ENCODE peak calls at places on chromosomes 7 and 10, in seven cellular contexts. I is foreskin keratinocyte, O is mesothelial cell of epicardium, Y is tibial artery, S is epithelial cell of esophagus, T is astrocyte of the cerebellum, U is GM23338. V is an unnamed sample.

GRCh38 chr7:126702242-126703016 is 550.3 kb downstream of the GRM8 start:
- DNase-seq in O (no peak), S (no peak), Y (no peak), T (no peak), U (no peak), I (no peak), V (no peak)

GRCh38 chr10:46547331-46547880 is 9.1 kb downstream of the GPRIN2 start:
- DNase-seq in Y (peak), I (no peak), S (no peak), T (no peak), U (no peak), O (peak), V (no peak)

GRCh38 chr10:78572565-78572964 is 496.2 kb upstream of the ZMIZ1 start:
- DNase-seq in T (no peak), S (no peak), I (no peak), O (no peak), U (no peak), Y (peak), V (no peak)

GRCh38 chr7:104772405-104772821 is 241.6 kb upstream of the KMT2E start:
- DNase-seq in I (no peak), T (no peak), Y (no peak), O (no peak), U (peak), S (no peak), V (no peak)

GRCh38 chr10:109939253-109939961 is 16.1 kb upstream of the XPNPEP1 start:
- DNase-seq in T (no peak), U (no peak), O (no peak), I (no peak), Y (no peak), S (no peak), V (no peak)

GRCh38 chr10:89217057-89217990 is 10.2 kb upstream of the CH25H start:
- DNase-seq in T (peak), Y (no peak), O (peak), S (peak), I (peak), U (peak), V (peak)

GRCh38 chr7:17402628-17403278 is 104.3 kb downstream of the AHR start:
- DNase-seq in I (no peak), T (no peak), Y (no peak), U (no peak), O (no peak), S (no peak), V (no peak)

GRCh38 chr7:129914536-129915272 is 38.1 kb downstream of the UBE2H start:
- DNase-seq in S (no peak), I (peak), Y (no peak), O (no peak), T (no peak), U (no peak), V (peak)

GRCh38 chr7:32164341-32164996 is 94.3 kb upstream of the PDE1C start:
- DNase-seq in S (peak), T (peak), I (peak), O (no peak), U (peak), Y (no peak), V (peak)

GRCh38 chr7:33979807-33980355 is 74.5 kb downstream of the BMPER start:
- DNase-seq in I (peak), T (no peak), Y (no peak), S (peak), U (no peak), O (no peak), V (peak)

GRCh38 chr7:100048680-100049079 is 894 bp upstream of the ZSCAN21 start:
- DNase-seq in I (no peak), Y (no peak), T (no peak), S (peak), U (no peak), O (no peak), V (no peak)

GRCh38 chr10:104337985-104338735 is at the start of gene ITPRIP:
- DNase-seq in S (peak), O (peak), Y (peak), I (peak), T (no peak), U (peak), V (peak)

GRCh38 chr10:3624367-3624766 is 160.6 kb downstream of the KLF6 start:
- DNase-seq in I (peak), U (peak), S (peak), O (no peak), Y (no peak), T (peak), V (peak)

GRCh38 chr7:3005257-3005656 is 38.4 kb downstream of the CARD11 start:
- DNase-seq in T (no peak), I (no peak), Y (no peak), U (no peak), O (no peak), S (no peak), V (no peak)

GRCh38 chr7:45295222-45295621 is 137.6 kb downstream of the RAMP3 start:
- DNase-seq in S (no peak), O (no peak), Y (no peak), I (no peak), T (no peak), U (no peak), V (no peak)

GRCh38 chr7:79982151-79982770 is 152.4 kb upstream of the GNAI1 start:
- DNase-seq in T (no peak), S (peak), U (no peak), I (peak), Y (no peak), O (no peak), V (peak)

GRCh38 chr10:91051834-91052233 is 130.9 kb upstream of the ANKRD1 start:
- DNase-seq in U (no peak), Y (peak), T (peak), O (no peak), S (peak), I (no peak), V (no peak)

GRCh38 chr10:72308320-72308987 is 34.7 kb downstream of the DDIT4 start:
- DNase-seq in U (no peak), O (no peak), I (peak), T (no peak), Y (no peak), S (peak), V (peak)

GRCh38 chr10:131839351-131839750 is 61.5 kb upstream of the PPP2R2D start:
- DNase-seq in T (no peak), I (no peak), S (no peak), O (no peak), Y (peak), U (no peak), V (no peak)

GRCh38 chr10:30759423-30759822 is 129.9 kb upstream of the LYZL2 start:
- DNase-seq in Y (no peak), S (no peak), T (no peak), O (no peak), I (no peak), U (no peak), V (no peak)

GRCh38 chr10:29465384-29465783 is 169.4 kb downstream of the SVIL start:
- DNase-seq in U (peak), S (no peak), T (no peak), I (no peak), O (no peak), Y (no peak), V (no peak)

GRCh38 chr10:130396044-130396443 is 259.9 kb downstream of the GLRX3 start:
- DNase-seq in I (no peak), T (no peak), Y (no peak), O (no peak), U (no peak), S (no peak), V (no peak)

GRCh38 chr7:94620703-94621118 is 35.2 kb downstream of the SGCE start:
- DNase-seq in T (peak), O (no peak), S (peak), Y (peak), U (no peak), I (peak), V (peak)

GRCh38 chr10:88281592-88282268 is 301.4 kb downstream of the RNLS start:
- DNase-seq in T (peak), U (no peak), O (no peak), S (peak), Y (no peak), I (peak), V (peak)

GRCh38 chr7:46127805-46128204 is 206.7 kb upstream of the IGFBP3 start:
- DNase-seq in I (no peak), T (no peak), Y (no peak), O (no peak), U (no peak), S (no peak), V (no peak)

GRCh38 chr7:113179313-113179712 is 61.0 kb upstream of the SMIM30 start:
- DNase-seq in T (no peak), U (no peak), O (no peak), Y (no peak), S (peak), I (peak), V (no peak)

GRCh38 chr7:12729112-12729511 is 41.7 kb downstream of the ARL4A start:
- DNase-seq in Y (peak), O (peak), S (peak), I (no peak), U (peak), T (peak), V (no peak)

GRCh38 chr7:77797734-77798393 is 370 bp downstream of the TMEM60 start:
- DNase-seq in I (no peak), Y (peak), O (no peak), T (no peak), S (no peak), U (no peak), V (no peak)

GRCh38 chr7:19024261-19024660 is 93.2 kb downstream of the TWIST1 start:
- DNase-seq in T (peak), I (peak), O (no peak), U (no peak), Y (no peak), S (peak), V (peak)

GRCh38 chr7:144720139-144720538 is 115.7 kb downstream of the TPK1 start:
- DNase-seq in O (no peak), S (peak), U (peak), I (peak), Y (no peak), T (peak), V (no peak)

GRCh38 chr10:84890701-84891100 is 562.3 kb downstream of the CCSER2 start:
- DNase-seq in O (no peak), T (no peak), I (no peak), S (no peak), U (no peak), Y (no peak), V (no peak)

GRCh38 chr10:78757542-78757941 is 311.2 kb upstream of the ZMIZ1 start:
- DNase-seq in T (no peak), Y (no peak), U (no peak), I (peak), O (no peak), S (peak), V (peak)

GRCh38 chr7:40604601-40605438 is 470.0 kb downstream of the SUGCT start:
- DNase-seq in U (peak), Y (peak), S (peak), O (peak), T (peak), I (no peak), V (no peak)

GRCh38 chr7:25858200-25858561 is 293.8 kb upstream of the NFE2L3 start:
- DNase-seq in S (no peak), I (no peak), T (no peak), U (no peak), Y (no peak), O (no peak), V (no peak)

GRCh38 chr7:27901028-27901760 is 161.2 kb downstream of the TAX1BP1 start:
- DNase-seq in O (no peak), Y (no peak), T (no peak), S (peak), I (no peak), U (no peak), V (peak)

GRCh38 chr7:7099584-7100014 is 82.7 kb upstream of the C1GALT1 start:
- DNase-seq in I (peak), S (peak), O (peak), Y (peak), U (peak), T (peak), V (peak)

GRCh38 chr10:16909271-16909767 is 92.1 kb upstream of the RSU1 start:
- DNase-seq in S (no peak), O (no peak), U (no peak), I (no peak), Y (no peak), T (no peak), V (peak)

GRCh38 chr7:100875356-100875751 is 451 bp downstream of the SRRT start:
- DNase-seq in U (peak), S (peak), O (no peak), T (no peak), Y (no peak), I (peak), V (no peak)

GRCh38 chr10:86642499-86642898 is 11.8 kb upstream of the OPN4 start:
- DNase-seq in U (no peak), Y (no peak), I (peak), S (peak), O (no peak), T (no peak), V (peak)
- TF ChIP-seq CTCF in U (no peak), Y (no peak), I (peak), S (no peak), O (no peak), T (no peak), V (peak)

DNA sequence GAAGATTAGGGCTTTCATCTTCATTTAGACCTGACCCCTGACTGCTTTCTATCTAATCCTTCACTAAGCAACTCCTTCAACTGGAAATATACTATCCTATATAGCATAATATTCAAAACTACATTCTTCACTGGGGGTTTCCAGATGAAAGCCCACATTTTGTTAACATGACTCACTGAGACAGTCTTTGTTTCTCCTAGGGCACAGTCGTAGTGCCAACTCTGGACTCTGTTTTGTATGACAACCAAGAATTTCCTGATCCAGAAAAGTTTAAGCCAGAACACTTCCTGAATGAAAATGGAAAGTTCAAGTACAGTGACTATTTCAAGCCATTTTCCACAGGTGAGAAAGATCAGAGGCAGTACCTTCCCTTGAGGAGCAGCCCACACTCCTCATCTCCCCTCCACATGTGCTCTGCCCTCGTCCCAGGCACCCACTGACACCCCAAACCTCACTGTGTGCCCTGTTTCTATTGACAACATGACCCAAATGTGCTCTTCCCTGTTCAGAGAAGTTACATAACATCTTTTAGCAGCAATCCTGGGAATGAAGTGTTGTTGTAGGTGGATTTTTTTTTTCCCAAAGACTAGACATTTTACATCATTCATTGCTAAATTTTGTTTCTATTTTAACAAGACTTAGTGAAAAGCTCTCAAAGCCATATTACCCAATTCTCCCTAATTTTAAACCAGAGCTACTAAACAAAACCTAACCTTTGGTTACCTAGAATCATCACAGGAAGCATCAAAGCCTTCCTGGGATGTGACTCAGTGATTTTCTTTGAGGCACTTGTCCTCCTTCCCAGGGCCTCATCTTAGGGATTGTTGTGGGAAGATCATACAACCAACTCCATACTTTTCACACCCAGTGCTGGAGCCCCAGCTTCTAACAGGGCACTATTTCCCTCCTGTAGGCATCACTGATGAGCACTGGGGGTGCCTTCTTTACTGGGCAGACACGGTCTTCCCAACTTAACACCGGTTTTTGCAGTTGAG is 10.7 kb downstream of the CYP2E1 start:
- DNase-seq in Y (no peak), O (no peak), S (no peak), U (no peak), I (no peak), T (no peak), V (no peak)
- TF ChIP-seq CTCF in Y (no peak), O (no peak), S (no peak), U (no peak), I (no peak), T (no peak), V (no peak)

GRCh38 chr10:96089670-96090462 is 40.2 kb upstream of the ZNF518A start:
- DNase-seq in T (peak), S (peak), O (no peak), U (peak), Y (peak), I (peak), V (peak)
- TF ChIP-seq CTCF in T (no peak), S (no peak), O (no peak), U (no peak), Y (no peak), I (peak), V (no peak)

DNA sequence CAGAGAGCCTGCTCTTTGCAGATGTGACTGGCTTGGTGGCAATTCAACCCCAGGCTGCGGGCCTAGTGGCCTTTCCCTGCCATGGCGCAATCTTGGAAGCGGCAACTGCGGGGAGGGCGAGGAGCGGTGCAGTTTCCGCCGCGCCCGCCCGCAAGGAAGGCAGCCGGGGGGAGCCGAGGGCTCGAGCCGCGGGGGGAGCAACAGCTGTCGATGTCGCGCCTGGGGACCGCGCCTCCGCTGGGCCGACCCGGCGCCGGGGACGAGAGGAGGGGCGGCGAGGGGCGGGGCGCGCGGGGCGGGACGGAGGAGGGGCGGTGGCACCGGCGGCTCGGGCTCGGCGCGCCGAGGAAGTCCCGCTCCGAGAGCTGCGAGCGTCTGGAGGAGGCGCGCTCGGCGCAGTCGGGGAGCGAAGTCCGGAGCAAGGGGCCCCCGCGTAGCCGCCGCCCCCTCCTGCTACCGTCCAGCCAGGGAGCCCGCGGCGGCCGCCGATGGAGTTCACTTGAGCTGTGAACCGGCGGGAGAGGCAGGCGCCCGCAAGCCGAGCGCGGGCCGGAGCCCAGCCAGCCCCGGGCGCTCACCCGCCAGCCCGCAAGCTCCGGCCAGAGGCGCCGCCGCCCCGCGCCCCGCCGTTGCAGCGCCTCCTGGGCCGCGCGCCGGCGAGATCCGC is 438.1 kb upstream of the GALNT17 start:
- DNase-seq in S (peak), U (peak), Y (peak), O (peak), T (no peak), I (no peak), V (no peak)
- TF ChIP-seq CTCF in S (no peak), U (no peak), Y (peak), O (no peak), T (peak), I (peak), V (no peak)

GRCh38 chr7:117157121-117157870 is 165.6 kb downstream of the WNT2 start:
- DNase-seq in U (no peak), Y (peak), S (peak), T (peak), O (no peak), I (no peak), V (peak)
- TF ChIP-seq CTCF in U (peak), Y (no peak), S (no peak), T (peak), O (no peak), I (peak), V (peak)

DNA sequence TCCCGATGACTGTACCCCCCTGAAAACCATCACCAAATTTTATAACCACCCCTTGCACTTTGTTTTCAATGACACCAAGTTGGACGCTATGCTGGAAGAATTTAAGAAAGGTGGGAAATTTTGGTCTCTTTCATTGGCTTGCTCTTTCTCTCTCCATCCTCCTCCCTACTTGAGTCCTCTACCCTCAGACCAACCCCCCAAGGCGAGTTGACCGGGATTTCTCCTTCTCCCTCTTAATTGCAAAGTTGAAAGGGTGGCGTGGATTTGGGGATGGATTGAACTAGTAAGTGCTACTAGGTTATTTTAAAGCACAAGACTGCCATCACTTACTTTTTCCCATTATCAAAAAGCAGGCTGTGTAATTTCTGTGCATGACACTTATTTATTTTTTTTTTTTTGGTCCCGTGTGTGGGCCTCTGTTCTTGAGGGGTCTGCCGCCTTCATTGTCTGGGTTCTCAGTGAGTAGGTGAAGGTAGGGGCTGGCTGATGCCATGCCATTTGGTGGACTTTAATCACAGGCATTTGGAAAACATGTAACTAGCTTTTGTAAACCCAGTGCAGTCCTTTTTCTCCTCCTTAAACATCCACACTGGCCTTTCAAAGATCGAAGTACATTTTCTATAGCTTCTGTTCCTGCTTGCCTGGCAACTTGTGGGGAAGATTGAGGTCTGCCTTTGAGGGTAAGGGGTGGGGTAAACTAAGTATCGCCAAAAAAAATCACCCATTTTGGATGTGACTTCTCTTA is 2.1 kb downstream of the CNNM2 start:
- DNase-seq in Y (no peak), T (no peak), S (no peak), I (no peak), U (peak), O (no peak), V (no peak)
- TF ChIP-seq CTCF in Y (no peak), T (no peak), S (no peak), I (no peak), U (no peak), O (no peak), V (no peak)

DNA sequence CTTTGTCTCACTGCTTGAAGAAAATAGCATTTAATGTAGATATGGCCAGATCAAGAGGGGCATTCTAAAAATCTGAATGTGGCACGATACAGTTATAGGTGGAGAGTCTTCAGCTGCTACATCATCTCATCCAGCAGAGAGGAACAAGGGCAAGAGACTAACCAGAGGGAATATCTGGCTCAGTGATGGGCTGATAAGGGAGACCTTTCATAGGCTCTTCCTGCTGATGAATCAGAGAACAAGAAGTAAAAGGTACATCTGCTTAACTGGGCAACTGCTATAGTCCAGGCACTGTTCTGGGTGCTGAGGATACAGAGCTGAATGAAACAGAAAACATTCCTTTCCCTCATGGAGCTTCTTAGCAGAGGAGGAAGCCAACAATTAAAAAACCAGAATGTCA is 37.9 kb downstream of the PIP4K2A start:
- DNase-seq in S (no peak), O (no peak), T (no peak), Y (no peak), U (no peak), I (no peak), V (no peak)
- TF ChIP-seq CTCF in S (no peak), O (no peak), T (no peak), Y (no peak), U (no peak), I (no peak), V (no peak)

V was measured in HFFc6.